ENCODE peak calls at places on chromosomes 1 and 21, in ten cellular contexts. S is cardiac muscle cell, U is heart right ventricle, J is cardiac fibroblast, T is astrocyte of the spinal cord, Q is dorsolateral prefrontal cortex, O is AG04449, P is colonic mucosa, G is ascending aorta, C is body of pancreas. B is an unnamed sample.

GRCh38 chr1:217138173-217138838 is 415.1 kb upstream of the ESRRG start:
- DNase-seq in S (no peak), U (no peak), J (no peak), T (no peak), Q (no peak), O (no peak), P (no peak), G (no peak), C (no peak), B (no peak)

GRCh38 chr1:156522443-156522970 is 21.9 kb upstream of the MEF2D start:
- DNase-seq in S (no peak), U (no peak), J (no peak), T (no peak), Q (no peak), O (no peak), P (no peak), G (no peak), C (no peak), B (no peak)

GRCh38 chr1:161510477-161510876 is 5.2 kb downstream of the FCGR2A start:
- DNase-seq in S (no peak), U (no peak), J (no peak), T (no peak), Q (no peak), O (no peak), P (no peak), G (no peak), C (no peak), B (no peak)

GRCh38 chr21:27636671-27637070 is 669.8 kb upstream of the ADAMTS5 start:
- DNase-seq in S (no peak), U (no peak), J (no peak), T (no peak), Q (no peak), O (no peak), P (no peak), G (no peak), C (no peak), B (no peak)

GRCh38 chr1:219990782-219991510 is 55.4 kb downstream of the EPRS1 start:
- DNase-seq in S (peak), U (no peak), J (peak), T (peak), Q (no peak), O (no peak), P (no peak), G (no peak), C (no peak), B (peak)

GRCh38 chr1:153627797-153628626 is at the start of gene S100A1:
- DNase-seq in S (no peak), U (peak), J (no peak), T (no peak), Q (peak), O (no peak), P (no peak), G (no peak), C (peak), B (no peak)

GRCh38 chr1:55250399-55251075 is 35.4 kb upstream of the USP24 start:
- DNase-seq in S (no peak), U (peak), J (no peak), T (no peak), Q (no peak), O (no peak), P (no peak), G (no peak), C (no peak), B (no peak)

GRCh38 chr1:16184557-16185303 is 27.7 kb downstream of the ARHGEF19 start:
- DNase-seq in S (no peak), U (no peak), J (no peak), T (no peak), Q (no peak), O (no peak), P (no peak), G (no peak), C (no peak), B (no peak)

GRCh38 chr1:45037456-45037855 is 25.4 kb downstream of the UROD start:
- DNase-seq in S (peak), U (no peak), J (no peak), T (no peak), Q (no peak), O (no peak), P (no peak), G (no peak), C (no peak), B (peak)

GRCh38 chr1:42847721-42848470 is 1.5 kb downstream of the ZNF691 start:
- DNase-seq in S (no peak), U (no peak), J (no peak), T (no peak), Q (no peak), O (no peak), P (no peak), G (no peak), C (no peak), B (no peak)

GRCh38 chr1:153631047-153632022 is 2.5 kb upstream of the CHTOP start:
- DNase-seq in S (no peak), U (no peak), J (no peak), T (no peak), Q (no peak), O (peak), P (no peak), G (no peak), C (no peak), B (no peak)

GRCh38 chr1:44707959-44708831 is 22.8 kb downstream of the RNU5D-1 start:
- DNase-seq in S (peak), U (peak), J (peak), T (peak), Q (no peak), O (no peak), P (peak), G (no peak), C (peak), B (peak)

GRCh38 chr1:83836543-83836942 is 162.4 kb downstream of the TTLL7 start:
- DNase-seq in S (no peak), U (no peak), J (no peak), T (no peak), Q (no peak), O (no peak), P (no peak), G (no peak), C (no peak), B (no peak)

GRCh38 chr1:83838573-83838972 is 160.4 kb downstream of the TTLL7 start:
- DNase-seq in S (no peak), U (no peak), J (no peak), T (no peak), Q (no peak), O (no peak), P (no peak), G (no peak), C (no peak), B (no peak)

GRCh38 chr1:83839566-83840173 is 159.3 kb downstream of the TTLL7 start:
- DNase-seq in S (peak), U (no peak), J (peak), T (peak), Q (no peak), O (no peak), P (no peak), G (no peak), C (no peak), B (peak)

GRCh38 chr1:83832194-83832593 is 166.7 kb downstream of the TTLL7 start:
- DNase-seq in S (no peak), U (no peak), J (no peak), T (no peak), Q (no peak), O (no peak), P (no peak), G (no peak), C (no peak), B (no peak)

DNA sequence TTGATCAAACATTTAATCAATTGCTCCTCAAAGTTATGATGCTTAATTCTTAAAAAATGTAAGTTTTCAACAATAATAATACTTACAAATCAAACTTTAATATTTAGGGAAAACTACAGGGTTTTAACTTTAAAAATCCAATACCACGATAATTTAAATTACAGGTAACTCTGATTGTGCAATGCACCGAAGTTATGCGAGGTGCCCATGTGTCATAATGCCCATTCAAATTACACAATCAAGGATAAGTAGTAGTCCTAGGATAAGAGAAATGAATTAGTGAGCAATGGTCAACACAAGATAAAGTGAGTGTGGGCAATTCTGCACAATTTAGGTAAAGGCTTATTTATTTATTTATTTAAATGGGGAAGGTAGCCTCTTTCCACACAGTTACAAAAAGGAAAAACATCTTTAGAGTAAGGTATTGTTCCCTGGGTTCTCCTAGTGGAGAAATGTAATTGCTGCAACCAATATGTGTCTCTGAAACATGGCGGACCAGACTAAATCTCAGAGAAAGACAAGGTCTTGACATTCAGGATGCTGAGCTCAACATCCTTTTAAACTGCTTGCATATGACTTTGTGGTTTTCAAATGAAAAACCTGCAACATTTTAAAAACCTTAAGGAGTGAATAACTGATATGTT is 164.2 kb downstream of the TTLL7 start:
- DNase-seq in S (no peak), U (no peak), J (no peak), T (no peak), Q (no peak), O (no peak), P (no peak), G (no peak), C (no peak), B (no peak)
- TF ChIP-seq CTCF in S (peak), U (no peak), J (peak), T (no peak), Q (no peak), O (no peak), P (no peak), G (no peak), C (no peak), B (no peak)

DNA sequence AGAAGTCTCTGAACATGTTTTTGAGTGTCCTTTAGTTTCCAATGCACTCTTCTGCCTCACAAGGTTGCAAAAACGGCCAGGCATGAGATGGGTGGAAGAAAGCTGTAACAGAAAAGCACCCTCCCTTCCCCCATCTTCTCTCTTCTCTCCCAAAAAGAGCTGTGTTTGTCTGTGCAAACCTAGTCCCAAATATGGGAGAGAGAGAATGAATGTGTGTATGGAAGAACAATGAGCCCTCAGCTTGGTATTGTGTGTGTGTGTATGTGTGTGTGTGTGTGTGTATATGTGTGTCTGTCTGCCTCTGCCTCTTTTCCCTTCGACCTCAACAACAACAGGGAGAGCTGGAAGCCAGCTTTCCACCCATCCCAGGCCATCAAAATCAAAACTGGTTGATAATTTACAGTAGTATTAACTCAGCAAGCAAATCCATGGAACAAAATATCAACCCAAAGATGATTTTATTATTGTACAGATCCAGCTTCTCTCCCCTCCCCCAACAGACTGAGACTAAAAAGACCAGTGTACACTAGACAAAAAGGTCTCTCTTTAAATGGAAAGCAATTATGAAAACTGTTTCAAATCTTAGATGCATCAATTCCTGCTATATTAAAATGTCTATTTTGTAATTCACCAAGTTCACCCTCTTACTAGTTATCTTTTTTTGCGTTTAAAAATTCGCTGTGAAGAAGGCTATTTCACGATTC is 1.7 kb downstream of the RERE start:
- DNase-seq in S (peak), U (no peak), J (peak), T (peak), Q (no peak), O (no peak), P (peak), G (no peak), C (no peak), B (peak)
- H3K4me3 ChIP-seq in S (peak), U (peak), J (peak), T (peak), Q (peak), O (peak), P (no peak), G (peak), C (no peak), B (peak)

DNA sequence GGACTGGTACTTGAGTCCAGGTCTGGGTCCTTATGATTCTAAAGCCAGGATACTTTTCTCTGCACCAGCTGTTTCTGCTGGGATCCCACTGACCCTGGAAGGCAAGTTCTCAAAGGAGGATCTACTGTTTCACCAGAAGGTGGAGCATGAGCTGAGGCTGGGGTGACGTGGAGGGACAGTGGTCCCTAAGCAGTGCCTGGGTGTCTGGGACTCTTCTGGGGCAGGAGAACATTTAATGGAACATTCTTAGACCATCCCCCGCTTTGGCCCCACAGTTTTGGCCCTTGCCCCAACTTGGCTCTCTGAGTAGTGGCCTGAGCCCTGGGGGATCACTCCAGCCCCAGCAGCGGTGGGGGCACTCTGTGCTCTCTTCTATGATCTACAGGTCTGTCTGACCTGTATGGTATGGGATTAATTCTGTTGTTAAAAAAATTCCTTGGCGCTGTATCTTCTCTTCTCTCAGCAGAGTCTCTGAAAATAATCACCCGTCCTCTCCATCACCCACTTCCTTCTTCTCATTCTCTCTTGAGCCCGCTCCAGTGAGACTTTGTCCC is 60.3 kb upstream of the CSF3R start:
- DNase-seq in S (no peak), U (no peak), J (no peak), T (no peak), Q (no peak), O (no peak), P (no peak), G (peak), C (no peak), B (no peak)
- TF ChIP-seq CTCF in S (peak), U (no peak), J (peak), T (peak), Q (no peak), O (peak), P (no peak), G (no peak), C (no peak), B (peak)

GRCh38 chr1:180500689-180501088 is 1.7 kb downstream of the ACBD6 start:
- DNase-seq in S (no peak), U (no peak), J (no peak), T (no peak), Q (no peak), O (no peak), P (no peak), G (no peak), C (no peak), B (no peak)
- H3K4me3 ChIP-seq in S (no peak), U (no peak), J (no peak), T (no peak), Q (no peak), O (no peak), P (no peak), G (peak), C (no peak), B (peak)

GRCh38 chr21:42461185-42461520 is 34.9 kb downstream of the RSPH1 start:
- DNase-seq in S (no peak), U (no peak), J (no peak), T (no peak), Q (peak), O (no peak), P (peak), G (no peak), C (no peak), B (no peak)

GRCh38 chr21:42459583-42460215 is 36.3 kb downstream of the RSPH1 start:
- DNase-seq in S (no peak), U (no peak), J (no peak), T (no peak), Q (peak), O (no peak), P (no peak), G (no peak), C (peak), B (no peak)

GRCh38 chr21:42463861-42464515 is 32.0 kb downstream of the RSPH1 start:
- DNase-seq in S (peak), U (peak), J (peak), T (peak), Q (peak), O (no peak), P (peak), G (no peak), C (peak), B (peak)

GRCh38 chr21:42460391-42461184 is 35.4 kb downstream of the RSPH1 start:
- DNase-seq in S (no peak), U (no peak), J (no peak), T (no peak), Q (peak), O (no peak), P (no peak), G (no peak), C (peak), B (no peak)

DNA sequence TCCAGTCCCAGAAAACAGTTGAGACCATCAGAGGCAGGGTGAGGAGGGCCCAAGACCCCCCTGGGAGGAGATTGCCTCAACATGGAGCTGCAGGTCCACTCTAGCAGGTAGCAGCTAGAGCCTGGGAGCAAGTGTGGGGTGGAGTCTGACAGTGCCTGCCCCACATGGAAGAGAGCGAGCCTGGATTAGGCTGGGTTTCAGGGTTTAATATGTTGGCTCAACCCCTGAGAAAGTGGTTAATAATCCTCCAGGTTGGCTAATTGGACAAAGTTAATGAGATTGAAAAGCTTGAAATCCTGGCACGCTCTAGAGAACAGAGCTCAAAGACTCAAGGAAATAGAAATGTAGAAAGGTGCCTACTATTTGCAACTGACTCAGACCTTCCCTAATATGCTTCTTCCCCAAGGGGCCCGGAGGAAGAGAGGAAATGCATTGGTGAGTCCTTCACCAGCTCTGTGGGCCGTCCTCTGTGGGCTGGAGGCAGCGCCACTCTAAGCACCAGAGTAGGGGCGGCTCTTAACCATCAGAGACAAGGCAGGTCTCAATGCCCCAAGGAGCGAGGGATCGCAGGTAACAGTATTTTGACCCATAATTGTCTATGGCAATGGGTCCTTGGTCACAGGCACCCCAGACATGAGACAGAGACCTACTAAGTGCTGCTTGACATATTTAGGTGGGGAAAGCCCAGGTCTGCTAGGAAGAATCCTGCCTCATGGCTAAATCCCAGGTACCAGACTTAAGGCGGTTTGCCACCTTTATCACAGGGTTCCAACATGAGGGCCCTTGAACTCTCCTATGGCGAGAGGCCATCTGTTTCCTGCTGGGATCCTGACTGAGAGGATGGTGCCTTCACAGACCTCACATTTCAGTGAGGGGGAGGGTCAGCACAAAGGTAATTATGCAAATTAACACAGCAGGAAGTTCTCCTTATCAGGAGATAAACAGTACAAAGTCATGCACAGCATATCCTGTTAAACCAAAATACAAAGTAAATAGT is 33.8 kb downstream of the RSPH1 start:
- DNase-seq in S (no peak), U (no peak), J (no peak), T (no peak), Q (peak), O (no peak), P (peak), G (no peak), C (peak), B (no peak)
- TF ChIP-seq CTCF in S (no peak), U (no peak), J (no peak), T (no peak), Q (no peak), O (no peak), P (no peak), G (no peak), C (no peak), B (no peak)

DNA sequence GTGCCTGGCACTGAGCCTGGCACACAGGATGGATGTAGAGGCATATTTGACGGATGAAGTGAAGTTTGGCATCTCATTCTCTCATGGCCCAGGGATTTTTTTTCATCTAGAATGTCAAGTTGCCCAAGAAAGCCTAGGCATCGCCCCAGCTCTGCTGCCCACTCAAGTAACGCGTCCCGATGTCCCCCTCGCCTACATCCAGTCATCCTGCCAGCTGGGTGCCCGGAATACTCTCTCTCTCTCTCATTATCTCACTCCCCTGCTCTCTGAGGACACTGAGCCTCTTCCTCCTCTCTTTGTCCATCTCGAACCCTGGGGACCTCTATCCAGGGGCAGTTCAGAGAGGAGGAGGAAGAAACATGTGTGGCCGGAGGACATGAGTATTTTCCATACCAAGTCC is 142.3 kb upstream of the ZC3H12A start:
- DNase-seq in S (no peak), U (no peak), J (no peak), T (no peak), Q (no peak), O (no peak), P (no peak), G (no peak), C (no peak), B (no peak)
- H3K4me3 ChIP-seq in S (no peak), U (no peak), J (no peak), T (no peak), Q (no peak), O (no peak), P (no peak), G (no peak), C (no peak), B (no peak)

B was measured in fibroblast of pulmonary artery.